ENCODE peak calls at places on chromosomes 7 and 10, in seven cellular contexts. W is ACHN; T is LoVo; Q is activated CD8-positive, alpha-beta memory T cell treated with anti-CD3 and anti-CD28 coated beads, Interleukin-2, amount 50 U/mL, for 48 hours; S is AG09309; C is NCI-H1105 treated with DMSO at 0.1 percent for 48 hours; U is activated T-cell treated with anti-CD3 and anti-CD28 coated beads for 4 hours. F is an unnamed sample.
A peak's percentile ranks its signal among the peaks of the same experiment; 100 is the strongest.

GRCh38 chr7:70459546-70459945 is 672.4 kb upstream of the GALNT17 start:
- DNase-seq in W (no peak), T (peak; percentile 44), Q (no peak), S (no peak), C (no peak), U (no peak), F (no peak)

GRCh38 chr10:104150206-104150605 is 28.2 kb downstream of the SFR1 start:
- DNase-seq in W (no peak), T (no peak), Q (no peak), S (no peak), C (no peak), U (no peak), F (no peak)

GRCh38 chr10:69321865-69322264 is 43.6 kb downstream of the HK1 start:
- DNase-seq in W (no peak), T (no peak), Q (no peak), S (no peak), C (no peak), U (no peak), F (no peak)

GRCh38 chr7:132575336-132575986 is 809 bp downstream of the PLXNA4 start:
- DNase-seq in W (peak; percentile 39), T (no peak), Q (no peak), S (peak; percentile 27), C (peak; percentile 59), U (no peak), F (peak; percentile 83)

GRCh38 chr7:70229242-70229641 is 631.0 kb downstream of the AUTS2 start:
- DNase-seq in W (no peak), T (no peak), Q (no peak), S (no peak), C (peak; percentile 13), U (no peak), F (no peak)

GRCh38 chr10:3350205-3350604 is 177.6 kb upstream of the PITRM1 start:
- DNase-seq in W (no peak), T (no peak), Q (no peak), S (no peak), C (no peak), U (no peak), F (no peak)

GRCh38 chr10:95964786-95965185 is 57.0 kb downstream of the CC2D2B start:
- DNase-seq in W (no peak), T (no peak), Q (no peak), S (no peak), C (no peak), U (no peak), F (no peak)

GRCh38 chr10:6047847-6048246 is 14.3 kb downstream of the IL2RA start:
- DNase-seq in W (no peak), T (no peak), Q (peak; percentile 70), S (no peak), C (no peak), U (no peak), F (no peak)

GRCh38 chr10:49642311-49642710 is 28.5 kb downstream of the CHAT start:
- DNase-seq in W (no peak), T (no peak), Q (no peak), S (no peak), C (no peak), U (no peak), F (no peak)

GRCh38 chr7:10773430-10773829 is 200.2 kb upstream of the PHF14 start:
- DNase-seq in W (no peak), T (no peak), Q (no peak), S (no peak), C (no peak), U (no peak), F (no peak)

GRCh38 chr10:132508497-132509443 is 28.8 kb upstream of the INPP5A start:
- DNase-seq in W (no peak), T (no peak), Q (no peak), S (no peak), C (no peak), U (no peak), F (no peak)

GRCh38 chr10:76139431-76139830 is 708.0 kb downstream of the LRMDA start:
- DNase-seq in W (no peak), T (no peak), Q (no peak), S (no peak), C (no peak), U (no peak), F (no peak)

GRCh38 chr10:102113261-102113955 is 6.8 kb downstream of the LDB1 start:
- DNase-seq in W (no peak), T (no peak), Q (no peak), S (no peak), C (no peak), U (no peak), F (no peak)

F was measured in WERI-Rb-1.